ENCODE peak calls at places on chromosomes 2 and 18, in ten cellular contexts. X, N, T, W, K, H, E, V, D and G are unnamed samples.

GRCh38 chr18:53375641-53376040 is 848.8 kb downstream of the MBD2 start:
- DNase-seq in X (no peak), N (no peak), T (peak), W (peak), K (no peak), H (no peak), E (no peak), V (no peak), D (no peak), G (no peak)

GRCh38 chr2:144137705-144138428 is 382.1 kb downstream of the ZEB2 start:
- DNase-seq in X (no peak), N (no peak), T (no peak), W (no peak), K (no peak), H (no peak), E (no peak), V (no peak), D (no peak), G (no peak)

GRCh38 chr2:73013941-73014340 is 57.6 kb downstream of the SFXN5 start:
- DNase-seq in X (no peak), N (no peak), T (no peak), W (no peak), K (no peak), H (no peak), E (no peak), V (no peak), D (no peak), G (no peak)

GRCh38 chr2:10059552-10060335 is 16.4 kb downstream of the KLF11 start:
- DNase-seq in X (no peak), N (no peak), T (no peak), W (no peak), K (no peak), H (no peak), E (peak), V (no peak), D (no peak), G (peak)

GRCh38 chr2:187310696-187311095 is 137.4 kb downstream of the CALCRL start:
- DNase-seq in X (no peak), N (no peak), T (no peak), W (no peak), K (no peak), H (no peak), E (no peak), V (no peak), D (no peak), G (no peak)

GRCh38 chr2:27573452-27573851 is 9.4 kb upstream of the ZNF512 start:
- DNase-seq in X (no peak), N (no peak), T (no peak), W (no peak), K (no peak), H (no peak), E (no peak), V (no peak), D (no peak), G (no peak)

GRCh38 chr2:164146478-164146877 is 410.7 kb upstream of the FIGN start:
- DNase-seq in X (no peak), N (no peak), T (no peak), W (no peak), K (no peak), H (no peak), E (no peak), V (no peak), D (no peak), G (no peak)

GRCh38 chr18:14221689-14222088 is 89.5 kb upstream of the ZNF519 start:
- DNase-seq in X (no peak), N (peak), T (no peak), W (no peak), K (no peak), H (peak), E (peak), V (no peak), D (no peak), G (no peak)

GRCh38 chr2:33272001-33272400 is 204.4 kb upstream of the RASGRP3 start:
- DNase-seq in X (no peak), N (no peak), T (no peak), W (no peak), K (no peak), H (no peak), E (no peak), V (no peak), D (peak), G (no peak)

GRCh38 chr2:177056540-177056939 is 156.1 kb upstream of the HNRNPA3 start:
- DNase-seq in X (peak), N (peak), T (no peak), W (no peak), K (no peak), H (no peak), E (peak), V (no peak), D (no peak), G (no peak)

GRCh38 chr2:189608799-189609422 is 28.3 kb upstream of the SLC40A1 start:
- DNase-seq in X (no peak), N (no peak), T (no peak), W (no peak), K (no peak), H (no peak), E (no peak), V (no peak), D (no peak), G (no peak)

GRCh38 chr2:20377738-20378137 is 27.1 kb upstream of the PUM2 start:
- DNase-seq in X (no peak), N (no peak), T (no peak), W (no peak), K (no peak), H (no peak), E (no peak), V (no peak), D (no peak), G (no peak)

GRCh38 chr2:46335966-46336436 is 38.8 kb downstream of the EPAS1 start:
- DNase-seq in X (peak), N (no peak), T (peak), W (peak), K (peak), H (no peak), E (no peak), V (no peak), D (no peak), G (no peak)

GRCh38 chr2:241040811-241041334 is 42.5 kb downstream of the SNED1 start:
- DNase-seq in X (no peak), N (no peak), T (no peak), W (no peak), K (no peak), H (no peak), E (no peak), V (no peak), D (no peak), G (no peak)

GRCh38 chr2:130162968-130163367 is 18.1 kb upstream of the CCDC74B start:
- DNase-seq in X (no peak), N (no peak), T (no peak), W (no peak), K (no peak), H (no peak), E (no peak), V (no peak), D (no peak), G (no peak)

GRCh38 chr2:233285921-233286320 is 21.7 kb upstream of the SAG start:
- DNase-seq in X (peak), N (no peak), T (no peak), W (no peak), K (no peak), H (no peak), E (no peak), V (no peak), D (no peak), G (no peak)

GRCh38 chr18:28478531-28478930 is 301.6 kb upstream of the CDH2 start:
- DNase-seq in X (no peak), N (no peak), T (no peak), W (no peak), K (no peak), H (no peak), E (no peak), V (no peak), D (no peak), G (no peak)

GRCh38 chr2:163554864-163555263 is 180.9 kb downstream of the FIGN start:
- DNase-seq in X (no peak), N (no peak), T (no peak), W (no peak), K (no peak), H (no peak), E (no peak), V (no peak), D (no peak), G (no peak)

GRCh38 chr2:51718881-51719280 is 686.9 kb upstream of the NRXN1 start:
- DNase-seq in X (no peak), N (no peak), T (no peak), W (no peak), K (no peak), H (no peak), E (no peak), V (no peak), D (no peak), G (no peak)

GRCh38 chr2:121075641-121076500 is 209.1 kb downstream of the TFCP2L1 start:
- DNase-seq in X (peak), N (no peak), T (no peak), W (no peak), K (peak), H (no peak), E (peak), V (peak), D (no peak), G (no peak)

GRCh38 chr18:6022089-6022444 is 126.7 kb upstream of the TMEM200C start:
- DNase-seq in X (no peak), N (no peak), T (no peak), W (no peak), K (no peak), H (no peak), E (no peak), V (no peak), D (no peak), G (no peak)

GRCh38 chr2:234795272-234795920 is 156.4 kb upstream of the SH3BP4 start:
- DNase-seq in X (no peak), N (no peak), T (no peak), W (no peak), K (no peak), H (no peak), E (no peak), V (no peak), D (no peak), G (no peak)

GRCh38 chr2:168584934-168585333 is 128.9 kb downstream of the CERS6 start:
- DNase-seq in X (no peak), N (no peak), T (no peak), W (no peak), K (no peak), H (no peak), E (no peak), V (no peak), D (no peak), G (no peak)

GRCh38 chr2:102801858-102802699 is 40.2 kb downstream of the TMEM182 start:
- DNase-seq in X (no peak), N (no peak), T (no peak), W (no peak), K (no peak), H (no peak), E (no peak), V (no peak), D (no peak), G (no peak)

GRCh38 chr2:71672011-71672639 is 218.8 kb downstream of the DYSF start:
- DNase-seq in X (no peak), N (no peak), T (no peak), W (no peak), K (no peak), H (no peak), E (peak), V (peak), D (no peak), G (no peak)

GRCh38 chr2:227404575-227404974 is 16.8 kb upstream of the SCYGR1 start:
- DNase-seq in X (no peak), N (no peak), T (no peak), W (no peak), K (peak), H (no peak), E (no peak), V (no peak), D (no peak), G (no peak)

GRCh38 chr2:237128026-237128703 is 42.5 kb downstream of the COPS8 start:
- DNase-seq in X (peak), N (no peak), T (peak), W (peak), K (peak), H (no peak), E (peak), V (no peak), D (no peak), G (peak)

GRCh38 chr2:100998235-100998573 is 3.9 kb upstream of the RPL31 start:
- DNase-seq in X (no peak), N (no peak), T (no peak), W (no peak), K (no peak), H (no peak), E (no peak), V (no peak), D (no peak), G (no peak)

GRCh38 chr2:64699712-64700111 is 46.0 kb upstream of the SERTAD2 start:
- DNase-seq in X (no peak), N (no peak), T (no peak), W (no peak), K (no peak), H (no peak), E (no peak), V (no peak), D (peak), G (no peak)

GRCh38 chr2:48733067-48733503 is 22.4 kb downstream of the LHCGR start:
- DNase-seq in X (no peak), N (no peak), T (no peak), W (no peak), K (no peak), H (no peak), E (no peak), V (peak), D (no peak), G (no peak)

GRCh38 chr2:43222472-43223146 is 3.8 kb downstream of the ZFP36L2 start:
- DNase-seq in X (no peak), N (no peak), T (no peak), W (no peak), K (no peak), H (no peak), E (no peak), V (no peak), D (no peak), G (no peak)

GRCh38 chr2:111048856-111049551 is 71.7 kb upstream of the BCL2L11 start:
- DNase-seq in X (no peak), N (no peak), T (no peak), W (no peak), K (no peak), H (no peak), E (peak), V (no peak), D (no peak), G (no peak)
- H3K27ac ChIP-seq in X (no peak), N (no peak), T (no peak), W (no peak), K (no peak), H (no peak), E (no peak), V (no peak), D (no peak), G (no peak)

DNA sequence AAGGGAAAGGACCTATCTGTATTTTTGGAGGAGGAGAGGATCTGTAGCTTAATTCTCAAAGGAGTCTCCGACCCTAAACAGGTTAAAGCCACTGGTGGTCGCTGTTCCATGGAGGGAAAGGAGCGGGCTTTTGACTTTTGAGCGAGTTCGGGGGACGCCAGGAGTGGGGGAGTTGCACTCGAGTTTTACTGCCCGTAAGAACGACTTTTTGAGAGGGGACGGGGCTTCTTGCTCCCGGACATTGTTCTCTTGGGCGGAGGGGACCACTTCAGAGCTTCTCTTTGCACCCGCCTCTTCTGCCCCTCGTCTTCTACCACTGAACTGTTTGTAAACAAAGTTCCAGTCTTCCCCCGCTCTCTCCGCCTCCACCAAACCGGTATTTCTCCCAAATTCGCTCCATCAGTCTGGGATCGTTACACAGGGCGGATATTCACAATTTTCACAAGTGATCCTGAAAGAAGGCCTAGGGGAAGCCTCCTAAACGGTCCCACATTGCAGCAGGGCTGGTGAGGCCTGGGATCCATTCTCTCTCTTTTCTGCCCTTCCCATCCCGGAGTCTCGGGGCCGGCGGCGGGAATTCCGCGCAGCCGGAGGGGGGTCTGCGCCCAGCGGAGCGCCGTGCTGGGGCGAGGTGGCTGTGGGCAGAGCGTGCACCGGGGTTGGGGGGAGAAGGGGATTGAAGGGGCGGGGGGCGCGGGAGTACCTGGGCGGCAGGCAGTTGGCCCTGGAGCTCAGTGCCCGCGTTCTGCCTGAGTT is 6.6 kb downstream of the DLX2 start:
- DNase-seq in X (no peak), N (no peak), T (no peak), W (no peak), K (no peak), H (peak), E (peak), V (peak), D (no peak), G (no peak)
- TF ChIP-seq CTCF in X (no peak), N (no peak), T (no peak), W (no peak), K (no peak), H (no peak), E (peak), V (peak), D (no peak), G (no peak)

GRCh38 chr2:15141211-15141610 is 419.9 kb downstream of the NBAS start:
- DNase-seq in X (no peak), N (no peak), T (no peak), W (no peak), K (no peak), H (no peak), E (no peak), V (no peak), D (no peak), G (no peak)
- TF ChIP-seq EP300 in X (no peak), N (no peak), T (no peak), W (no peak), K (no peak), H (no peak), E (no peak), V (no peak), D (no peak), G (no peak)

GRCh38 chr2:232104076-232104646 is 142.6 kb downstream of the DIS3L2 start:
- DNase-seq in X (no peak), N (no peak), T (no peak), W (no peak), K (no peak), H (no peak), E (no peak), V (no peak), D (no peak), G (no peak)

GRCh38 chr2:232102380-232102779 is 140.9 kb downstream of the DIS3L2 start:
- DNase-seq in X (no peak), N (no peak), T (no peak), W (no peak), K (no peak), H (no peak), E (no peak), V (no peak), D (no peak), G (no peak)

GRCh38 chr2:232097758-232098157 is 136.2 kb downstream of the DIS3L2 start:
- DNase-seq in X (no peak), N (no peak), T (no peak), W (no peak), K (no peak), H (no peak), E (no peak), V (no peak), D (no peak), G (no peak)

GRCh38 chr2:232097260-232097659 is 135.7 kb downstream of the DIS3L2 start:
- DNase-seq in X (no peak), N (no peak), T (no peak), W (no peak), K (no peak), H (no peak), E (no peak), V (no peak), D (no peak), G (no peak)

GRCh38 chr2:232103140-232103737 is 141.7 kb downstream of the DIS3L2 start:
- DNase-seq in X (no peak), N (no peak), T (no peak), W (no peak), K (no peak), H (no peak), E (no peak), V (no peak), D (no peak), G (no peak)
- H3K27ac ChIP-seq in X (no peak), N (no peak), T (no peak), W (no peak), K (no peak), H (no peak), E (no peak), V (no peak), D (no peak), G (no peak)

GRCh38 chr2:37635359-37636208 is 35.9 kb downstream of the CDC42EP3 start:
- DNase-seq in X (no peak), N (no peak), T (no peak), W (peak), K (no peak), H (no peak), E (no peak), V (no peak), D (peak), G (no peak)

GRCh38 chr2:37636209-37637077 is 35.0 kb downstream of the CDC42EP3 start:
- DNase-seq in X (no peak), N (no peak), T (no peak), W (no peak), K (no peak), H (no peak), E (no peak), V (no peak), D (no peak), G (no peak)

GRCh38 chr2:37638973-37639372 is 32.5 kb downstream of the CDC42EP3 start:
- DNase-seq in X (no peak), N (no peak), T (no peak), W (no peak), K (no peak), H (no peak), E (no peak), V (no peak), D (no peak), G (no peak)

GRCh38 chr2:37637985-37638384 is 33.5 kb downstream of the CDC42EP3 start:
- DNase-seq in X (no peak), N (no peak), T (no peak), W (no peak), K (no peak), H (no peak), E (no peak), V (no peak), D (no peak), G (no peak)

GRCh38 chr2:37637122-37637875 is 34.1 kb downstream of the CDC42EP3 start:
- DNase-seq in X (no peak), N (no peak), T (no peak), W (no peak), K (no peak), H (no peak), E (no peak), V (no peak), D (no peak), G (no peak)
- TF ChIP-seq CTCF in X (no peak), N (no peak), T (no peak), W (no peak), K (no peak), H (no peak), E (peak), V (peak), D (no peak), G (no peak)

GRCh38 chr18:23114911-23115310 is 20.4 kb upstream of the CABLES1 start:
- DNase-seq in X (no peak), N (no peak), T (no peak), W (no peak), K (peak), H (no peak), E (no peak), V (no peak), D (no peak), G (no peak)
- TF ChIP-seq EP300 in X (no peak), N (no peak), T (no peak), W (no peak), K (no peak), H (no peak), E (no peak), V (no peak), D (no peak), G (no peak)

GRCh38 chr2:197142074-197142473 is 168.5 kb downstream of the ANKRD44 start:
- DNase-seq in X (no peak), N (no peak), T (no peak), W (no peak), K (no peak), H (no peak), E (no peak), V (no peak), D (no peak), G (no peak)
- H3K27ac ChIP-seq in X (no peak), N (no peak), T (no peak), W (no peak), K (no peak), H (peak), E (peak), V (no peak), D (no peak), G (no peak)

GRCh38 chr2:25339791-25340339 is 1.9 kb downstream of the DNMT3A start:
- DNase-seq in X (peak), N (no peak), T (peak), W (peak), K (no peak), H (peak), E (no peak), V (peak), D (no peak), G (no peak)
- TF ChIP-seq CTCF in X (no peak), N (no peak), T (no peak), W (no peak), K (no peak), H (no peak), E (no peak), V (peak), D (no peak), G (no peak)

GRCh38 chr18:59697236-59697932 is at the start of gene CCBE1:
- DNase-seq in X (peak), N (peak), T (peak), W (peak), K (peak), H (peak), E (peak), V (peak), D (no peak), G (peak)
- TF ChIP-seq EP300 in X (no peak), N (no peak), T (no peak), W (no peak), K (no peak), H (no peak), E (no peak), V (no peak), D (no peak), G (no peak)

GRCh38 chr2:69387770-69388481 is 899 bp upstream of the GFPT1 start:
- DNase-seq in X (no peak), N (peak), T (no peak), W (no peak), K (no peak), H (no peak), E (peak), V (no peak), D (no peak), G (no peak)
- H3K27ac ChIP-seq in X (peak), N (peak), T (peak), W (peak), K (peak), H (peak), E (peak), V (no peak), D (peak), G (peak)